ENCODE peak calls at places on chromosomes 5 and 9, in five cellular contexts. One of them, this sample, is unnamed.
A peak's percentile ranks its signal among the peaks of the same experiment; 100 is the strongest.

GRCh38 chr9:38362912-38363588 is 29.5 kb upstream of the ALDH1B1 start:
- DNase-seq in CD8-positive, alpha-beta T cell: no peak
- DNase-seq in ELR: peak; percentile 86
- DNase-seq in HTR-8/SVneo: peak; percentile 45
- DNase-seq in LHCN-M2: peak; percentile 81
- DNase-seq in this sample: peak; percentile 29

GRCh38 chr9:23123048-23123632 is 676.5 kb downstream of the DMRTA1 start:
- DNase-seq in HTR-8/SVneo: peak; percentile 1
- DNase-seq in ELR: peak; percentile 42
- DNase-seq in LHCN-M2: peak; percentile 9
- DNase-seq in CD8-positive, alpha-beta T cell: no peak
- DNase-seq in this sample: peak; percentile 27

GRCh38 chr5:81579525-81579924 is 171.4 kb downstream of the SSBP2 start:
- DNase-seq in CD8-positive, alpha-beta T cell: no peak
- DNase-seq in LHCN-M2: peak; percentile 51
- DNase-seq in ELR: peak; percentile 6
- DNase-seq in HTR-8/SVneo: no peak
- DNase-seq in this sample: no peak

GRCh38 chr5:2773327-2773726 is 21.9 kb upstream of the IRX2 start:
- DNase-seq in LHCN-M2: no peak
- DNase-seq in HTR-8/SVneo: no peak
- DNase-seq in CD8-positive, alpha-beta T cell: no peak
- DNase-seq in ELR: no peak
- DNase-seq in this sample: no peak

GRCh38 chr5:171122372-171122771 is 186.7 kb upstream of the TLX3 start:
- DNase-seq in CD8-positive, alpha-beta T cell: no peak
- DNase-seq in LHCN-M2: no peak
- DNase-seq in HTR-8/SVneo: no peak
- DNase-seq in ELR: no peak
- DNase-seq in this sample: no peak

GRCh38 chr5:115377468-115378217 is 81.2 kb upstream of the CCDC112 start:
- DNase-seq in ELR: peak; percentile 94
- DNase-seq in LHCN-M2: peak; percentile 89
- DNase-seq in CD8-positive, alpha-beta T cell: no peak
- DNase-seq in HTR-8/SVneo: peak; percentile 56
- DNase-seq in this sample: peak; percentile 56

GRCh38 chr9:71355884-71356283 is 234.5 kb upstream of the TRPM3 start:
- DNase-seq in CD8-positive, alpha-beta T cell: no peak
- DNase-seq in ELR: no peak
- DNase-seq in LHCN-M2: no peak
- DNase-seq in HTR-8/SVneo: no peak
- DNase-seq in this sample: no peak

GRCh38 chr5:170273968-170274710 is 23.4 kb downstream of the LCP2 start:
- DNase-seq in CD8-positive, alpha-beta T cell: peak; percentile 74
- DNase-seq in LHCN-M2: no peak
- DNase-seq in ELR: peak; percentile 36
- DNase-seq in HTR-8/SVneo: peak; percentile 38
- DNase-seq in this sample: no peak

GRCh38 chr5:41410737-41411136 is 99.7 kb downstream of the PLCXD3 start:
- DNase-seq in HTR-8/SVneo: no peak
- DNase-seq in ELR: no peak
- DNase-seq in CD8-positive, alpha-beta T cell: no peak
- DNase-seq in LHCN-M2: no peak
- DNase-seq in this sample: no peak

GRCh38 chr9:100856238-100856637 is 172.3 kb upstream of the PLPPR1 start:
- DNase-seq in HTR-8/SVneo: no peak
- DNase-seq in LHCN-M2: no peak
- DNase-seq in ELR: no peak
- DNase-seq in CD8-positive, alpha-beta T cell: no peak
- DNase-seq in this sample: no peak

GRCh38 chr5:38607396-38607795 is 51.0 kb upstream of the LIFR start:
- DNase-seq in ELR: peak; percentile 92
- DNase-seq in HTR-8/SVneo: peak; percentile 74
- DNase-seq in CD8-positive, alpha-beta T cell: no peak
- DNase-seq in LHCN-M2: peak; percentile 97
- DNase-seq in this sample: no peak

GRCh38 chr9:123928471-123929176 is 1.3 kb downstream of the DENND1A start:
- DNase-seq in HTR-8/SVneo: no peak
- DNase-seq in CD8-positive, alpha-beta T cell: no peak
- DNase-seq in LHCN-M2: no peak
- DNase-seq in ELR: peak; percentile 68
- DNase-seq in this sample: no peak

GRCh38 chr9:16825364-16825763 is 45.1 kb downstream of the BNC2 start:
- DNase-seq in LHCN-M2: peak; percentile 48
- DNase-seq in HTR-8/SVneo: no peak
- DNase-seq in ELR: peak; percentile 20
- DNase-seq in CD8-positive, alpha-beta T cell: no peak
- DNase-seq in this sample: no peak

GRCh38 chr5:64971538-64971937 is 202.8 kb downstream of the CWC27 start:
- DNase-seq in LHCN-M2: peak; percentile 32
- DNase-seq in ELR: peak; percentile 60
- DNase-seq in CD8-positive, alpha-beta T cell: no peak
- DNase-seq in HTR-8/SVneo: no peak
- DNase-seq in this sample: no peak

GRCh38 chr9:68780735-68781134 is 75.7 kb downstream of the PIP5K1B start:
- DNase-seq in ELR: peak; percentile 18
- DNase-seq in HTR-8/SVneo: no peak
- DNase-seq in LHCN-M2: peak; percentile 7
- DNase-seq in CD8-positive, alpha-beta T cell: no peak
- DNase-seq in this sample: no peak

GRCh38 chr9:71590362-71590761 is 178.0 kb downstream of the CEMIP2 start:
- DNase-seq in ELR: no peak
- DNase-seq in LHCN-M2: no peak
- DNase-seq in HTR-8/SVneo: no peak
- DNase-seq in CD8-positive, alpha-beta T cell: no peak
- DNase-seq in this sample: no peak

GRCh38 chr5:39100851-39101396 is 26.7 kb upstream of the RICTOR start:
- DNase-seq in ELR: peak; percentile 100
- DNase-seq in HTR-8/SVneo: peak; percentile 80
- DNase-seq in CD8-positive, alpha-beta T cell: no peak
- DNase-seq in LHCN-M2: peak; percentile 97
- DNase-seq in this sample: peak; percentile 26

GRCh38 chr5:61332369-61332745 is 299 bp downstream of the ZSWIM6 start:
- DNase-seq in CD8-positive, alpha-beta T cell: peak; percentile 44
- DNase-seq in LHCN-M2: peak; percentile 34
- DNase-seq in HTR-8/SVneo: no peak
- DNase-seq in ELR: peak; percentile 46
- DNase-seq in this sample: no peak

GRCh38 chr5:21195145-21195544 is 1207.1 kb upstream of the CDH18 start:
- DNase-seq in CD8-positive, alpha-beta T cell: no peak
- DNase-seq in ELR: peak; percentile 19
- DNase-seq in LHCN-M2: no peak
- DNase-seq in HTR-8/SVneo: no peak
- DNase-seq in this sample: no peak

GRCh38 chr5:80754900-80755299 is 100.1 kb upstream of the DHFR start:
- DNase-seq in ELR: no peak
- DNase-seq in LHCN-M2: peak; percentile 99
- DNase-seq in HTR-8/SVneo: no peak
- DNase-seq in CD8-positive, alpha-beta T cell: no peak
- DNase-seq in this sample: no peak

GRCh38 chr9:25857167-25857566 is 178.9 kb upstream of the TUSC1 start:
- DNase-seq in HTR-8/SVneo: no peak
- DNase-seq in ELR: no peak
- DNase-seq in CD8-positive, alpha-beta T cell: no peak
- DNase-seq in LHCN-M2: no peak
- DNase-seq in this sample: no peak

GRCh38 chr5:35598707-35599370 is 18.8 kb upstream of the SPEF2 start:
- DNase-seq in ELR: peak; percentile 9
- DNase-seq in CD8-positive, alpha-beta T cell: no peak
- DNase-seq in LHCN-M2: peak; percentile 2
- DNase-seq in HTR-8/SVneo: no peak
- DNase-seq in this sample: no peak

GRCh38 chr9:131656356-131657030 is 83.4 kb downstream of the RAPGEF1 start:
- DNase-seq in ELR: no peak
- DNase-seq in CD8-positive, alpha-beta T cell: peak; percentile 71
- DNase-seq in LHCN-M2: no peak
- DNase-seq in HTR-8/SVneo: no peak
- DNase-seq in this sample: no peak

GRCh38 chr9:22107202-22107601 is 98.1 kb upstream of the CDKN2B start:
- DNase-seq in ELR: no peak
- DNase-seq in HTR-8/SVneo: no peak
- DNase-seq in CD8-positive, alpha-beta T cell: no peak
- DNase-seq in LHCN-M2: no peak
- DNase-seq in this sample: no peak

GRCh38 chr5:109062669-109063068 is 315.0 kb downstream of the FER start:
- DNase-seq in CD8-positive, alpha-beta T cell: no peak
- DNase-seq in HTR-8/SVneo: no peak
- DNase-seq in ELR: peak; percentile 6
- DNase-seq in LHCN-M2: peak; percentile 37
- DNase-seq in this sample: no peak

GRCh38 chr5:76689321-76690026 is 26.5 kb upstream of the F2R start:
- DNase-seq in LHCN-M2: peak; percentile 85
- DNase-seq in HTR-8/SVneo: peak; percentile 57
- DNase-seq in ELR: peak; percentile 96
- DNase-seq in CD8-positive, alpha-beta T cell: no peak
- DNase-seq in this sample: peak; percentile 42

GRCh38 chr5:22541037-22541436 is 312.1 kb downstream of the CDH12 start:
- DNase-seq in HTR-8/SVneo: no peak
- DNase-seq in LHCN-M2: no peak
- DNase-seq in ELR: no peak
- DNase-seq in CD8-positive, alpha-beta T cell: no peak
- DNase-seq in this sample: no peak

GRCh38 chr9:109110326-109111014 is 9.3 kb downstream of the TMEM245 start:
- DNase-seq in LHCN-M2: peak; percentile 81
- DNase-seq in ELR: peak; percentile 91
- DNase-seq in HTR-8/SVneo: no peak
- DNase-seq in CD8-positive, alpha-beta T cell: no peak
- DNase-seq in this sample: no peak